ENCODE peak calls at places on chromosome 1, in eight cellular contexts. One of them, this sample, is unnamed.

GRCh38 chr1:18649713-18650370 is 19.2 kb downstream of the PAX7 start:
- DNase-seq in IMR-90: no peak
- DNase-seq in psoas muscle: no peak
- DNase-seq in ovary: no peak
- DNase-seq in pancreas: no peak
- DNase-seq in neural progenitor cell: no peak
- DNase-seq in left lung: no peak
- DNase-seq in breast epithelium: no peak
- DNase-seq in this sample: no peak

GRCh38 chr1:59409986-59410385 is 113.1 kb downstream of the FGGY start:
- DNase-seq in neural progenitor cell: no peak
- DNase-seq in psoas muscle: no peak
- DNase-seq in IMR-90: no peak
- DNase-seq in pancreas: no peak
- DNase-seq in left lung: no peak
- DNase-seq in breast epithelium: no peak
- DNase-seq in ovary: no peak
- DNase-seq in this sample: no peak

GRCh38 chr1:54600947-54601725 is 22.2 kb downstream of the FAM151A start:
- DNase-seq in breast epithelium: no peak
- DNase-seq in neural progenitor cell: no peak
- DNase-seq in pancreas: no peak
- DNase-seq in ovary: no peak
- DNase-seq in left lung: no peak
- DNase-seq in psoas muscle: no peak
- DNase-seq in IMR-90: no peak
- DNase-seq in this sample: no peak

GRCh38 chr1:72283204-72284083 is 1.1 kb upstream of the NEGR1 start:
- DNase-seq in left lung: peak; percentile 90
- DNase-seq in IMR-90: peak; percentile 67
- DNase-seq in neural progenitor cell: peak; percentile 77
- DNase-seq in pancreas: peak; percentile 39
- DNase-seq in ovary: peak; percentile 68
- DNase-seq in breast epithelium: peak; percentile 54
- DNase-seq in psoas muscle: peak; percentile 70
- DNase-seq in this sample: peak; percentile 79

GRCh38 chr1:169312084-169312954 is 55.3 kb downstream of the NME7 start:
- DNase-seq in psoas muscle: no peak
- DNase-seq in IMR-90: peak; percentile 98
- DNase-seq in left lung: no peak
- DNase-seq in breast epithelium: no peak
- DNase-seq in neural progenitor cell: no peak
- DNase-seq in pancreas: no peak
- DNase-seq in ovary: no peak
- DNase-seq in this sample: no peak

GRCh38 chr1:76018045-76018444 is 56.5 kb upstream of the ST6GALNAC3 start:
- DNase-seq in ovary: no peak
- DNase-seq in left lung: no peak
- DNase-seq in neural progenitor cell: no peak
- DNase-seq in psoas muscle: no peak
- DNase-seq in pancreas: no peak
- DNase-seq in breast epithelium: no peak
- DNase-seq in IMR-90: no peak
- DNase-seq in this sample: no peak

GRCh38 chr1:164565356-164565755 is 6.4 kb downstream of the PBX1 start:
- DNase-seq in psoas muscle: no peak
- DNase-seq in neural progenitor cell: peak; percentile 28
- DNase-seq in breast epithelium: no peak
- DNase-seq in ovary: no peak
- DNase-seq in IMR-90: no peak
- DNase-seq in left lung: no peak
- DNase-seq in pancreas: no peak
- DNase-seq in this sample: no peak

GRCh38 chr1:193434319-193434718 is 247.9 kb upstream of the B3GALT2 start:
- DNase-seq in ovary: no peak
- DNase-seq in pancreas: no peak
- DNase-seq in left lung: no peak
- DNase-seq in psoas muscle: no peak
- DNase-seq in IMR-90: peak; percentile 56
- DNase-seq in breast epithelium: no peak
- DNase-seq in neural progenitor cell: no peak
- DNase-seq in this sample: no peak

GRCh38 chr1:240344918-240345317 is 253.2 kb downstream of the FMN2 start:
- DNase-seq in left lung: no peak
- DNase-seq in ovary: no peak
- DNase-seq in breast epithelium: no peak
- DNase-seq in neural progenitor cell: no peak
- DNase-seq in IMR-90: peak; percentile 61
- DNase-seq in pancreas: no peak
- DNase-seq in psoas muscle: no peak
- DNase-seq in this sample: no peak
- H3K4me1 ChIP-seq in left lung: no peaks in the 10 kb centered on the region
- H3K4me1 ChIP-seq in ovary: no peaks in the 10 kb centered on the region
- H3K4me1 ChIP-seq in breast epithelium: no peaks in the 10 kb centered on the region
- H3K4me1 ChIP-seq in neural progenitor cell: no peaks in the 10 kb centered on the region
- H3K4me1 ChIP-seq in IMR-90: peaks cover 19% of the 10 kb centered on the region
- H3K4me1 ChIP-seq in pancreas: no peaks in the 10 kb centered on the region
- H3K4me1 ChIP-seq in psoas muscle: no peaks in the 10 kb centered on the region
- H3K4me1 ChIP-seq in this sample: no peaks in the 10 kb centered on the region

DNA sequence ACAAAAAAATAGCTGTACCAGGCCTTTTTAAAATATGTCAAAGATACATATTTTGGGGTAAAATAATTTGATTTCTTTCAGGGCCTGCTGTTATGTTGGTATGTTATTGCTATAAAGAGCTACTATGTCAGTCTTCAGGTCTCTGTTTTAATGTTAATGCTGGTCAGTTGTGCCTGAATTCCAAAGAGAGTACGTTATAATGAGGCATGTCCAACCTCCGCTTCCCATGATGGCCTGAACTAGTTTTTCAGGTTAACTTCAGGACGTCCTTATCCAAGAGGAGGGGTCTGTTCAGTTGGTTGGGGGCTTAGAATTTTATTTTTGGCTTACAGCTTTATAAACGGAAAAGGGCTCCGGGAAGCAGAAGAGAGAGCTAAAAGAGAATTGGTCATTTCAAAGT is 34.9 kb upstream of the LYPD8 start:
- DNase-seq in IMR-90: no peak
- DNase-seq in psoas muscle: no peak
- DNase-seq in left lung: no peak
- DNase-seq in breast epithelium: no peak
- DNase-seq in ovary: no peak
- DNase-seq in pancreas: no peak
- DNase-seq in neural progenitor cell: no peak
- DNase-seq in this sample: no peak
- H3K9me3 ChIP-seq in IMR-90: no peaks in the 10 kb centered on the region
- H3K9me3 ChIP-seq in psoas muscle: peaks cover 7% of the 10 kb centered on the region
- H3K9me3 ChIP-seq in left lung: peaks cover 5% of the 10 kb centered on the region
- H3K9me3 ChIP-seq in breast epithelium: no peaks in the 10 kb centered on the region
- H3K9me3 ChIP-seq in ovary: no peaks in the 10 kb centered on the region
- H3K9me3 ChIP-seq in pancreas: no peaks in the 10 kb centered on the region
- H3K9me3 ChIP-seq in neural progenitor cell: peaks cover 5% of the 10 kb centered on the region
- H3K9me3 ChIP-seq in this sample: peaks cover 17% of the 10 kb centered on the region

DNA sequence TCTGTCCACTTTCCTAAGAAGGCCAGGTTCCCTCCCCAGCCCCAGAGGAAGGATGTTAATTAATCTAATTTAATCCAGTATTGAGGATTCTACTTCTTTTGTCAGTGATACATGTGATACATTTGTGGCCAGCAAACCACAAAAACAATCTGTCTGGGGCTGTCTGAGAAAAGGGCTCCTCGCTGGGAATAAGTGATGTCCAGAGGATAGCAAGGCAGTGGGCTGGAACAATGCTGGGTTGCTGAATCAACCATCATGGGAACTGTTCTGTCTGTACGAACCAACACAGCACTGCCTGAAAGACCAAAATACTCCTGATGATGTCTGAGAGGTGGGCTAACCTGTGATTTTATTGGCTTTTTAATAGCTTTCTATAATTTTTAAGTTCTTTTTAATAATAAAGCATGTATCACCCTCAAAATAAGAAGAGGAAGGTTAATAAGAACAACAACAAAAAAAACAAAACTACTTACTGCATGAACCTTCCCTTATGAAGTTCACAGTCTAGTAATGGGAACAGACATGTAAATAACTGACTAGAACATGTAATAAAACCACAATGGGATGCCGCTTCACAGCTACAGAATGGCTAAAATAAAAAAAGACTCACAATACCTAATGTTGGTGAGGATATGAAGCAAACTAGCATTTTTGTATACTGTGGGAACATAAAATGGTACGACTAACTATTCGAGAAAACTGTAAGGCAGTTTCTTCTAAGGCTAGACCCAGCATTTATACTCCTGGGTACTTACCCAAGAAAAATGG is 11.4 kb upstream of the ADAR start:
- DNase-seq in IMR-90: no peak
- DNase-seq in ovary: no peak
- DNase-seq in pancreas: no peak
- DNase-seq in breast epithelium: no peak
- DNase-seq in neural progenitor cell: no peak
- DNase-seq in left lung: no peak
- DNase-seq in psoas muscle: no peak
- DNase-seq in this sample: no peak
- H3K27ac ChIP-seq in IMR-90: no peak overlapping the region
- H3K27ac ChIP-seq in ovary: no peak overlapping the region
- H3K27ac ChIP-seq in pancreas: no peak overlapping the region
- H3K27ac ChIP-seq in breast epithelium: no peak overlapping the region
- H3K27ac ChIP-seq in neural progenitor cell: no peak overlapping the region
- H3K27ac ChIP-seq in left lung: no peak overlapping the region
- H3K27ac ChIP-seq in psoas muscle: no peak overlapping the region
- H3K27ac ChIP-seq in this sample: no peak overlapping the region

GRCh38 chr1:41483960-41484844 is at the start of gene EDN2:
- DNase-seq in IMR-90: no peak
- DNase-seq in ovary: no peak
- DNase-seq in neural progenitor cell: peak; percentile 51
- DNase-seq in pancreas: peak; percentile 89
- DNase-seq in breast epithelium: peak; percentile 88
- DNase-seq in left lung: peak; percentile 90
- DNase-seq in psoas muscle: no peak
- DNase-seq in this sample: peak; percentile 77
- H3K4me1 ChIP-seq in IMR-90: peaks cover 39% of the 10 kb centered on the region
- H3K4me1 ChIP-seq in ovary: peaks cover 11% of the 10 kb centered on the region
- H3K4me1 ChIP-seq in neural progenitor cell: peaks cover 42% of the 10 kb centered on the region
- H3K4me1 ChIP-seq in pancreas: peaks cover 36% of the 10 kb centered on the region
- H3K4me1 ChIP-seq in breast epithelium: peaks cover 9% of the 10 kb centered on the region
- H3K4me1 ChIP-seq in left lung: peaks cover 35% of the 10 kb centered on the region
- H3K4me1 ChIP-seq in psoas muscle: peaks cover 48% of the 10 kb centered on the region
- H3K4me1 ChIP-seq in this sample: peaks cover 68% of the 10 kb centered on the region

GRCh38 chr1:2590233-2591141 is 3.9 kb downstream of the PRXL2B start:
- DNase-seq in psoas muscle: no peak
- DNase-seq in pancreas: no peak
- DNase-seq in ovary: no peak
- DNase-seq in IMR-90: no peak
- DNase-seq in neural progenitor cell: no peak
- DNase-seq in left lung: peak; percentile 78
- DNase-seq in breast epithelium: peak; percentile 48
- DNase-seq in this sample: no peak
- H3K9me3 ChIP-seq in psoas muscle: no peaks in the 10 kb centered on the region
- H3K9me3 ChIP-seq in pancreas: no peaks in the 10 kb centered on the region
- H3K9me3 ChIP-seq in ovary: no peaks in the 10 kb centered on the region
- H3K9me3 ChIP-seq in IMR-90: no peaks in the 10 kb centered on the region
- H3K9me3 ChIP-seq in neural progenitor cell: no peaks in the 10 kb centered on the region
- H3K9me3 ChIP-seq in left lung: no peaks in the 10 kb centered on the region
- H3K9me3 ChIP-seq in breast epithelium: no peaks in the 10 kb centered on the region
- H3K9me3 ChIP-seq in this sample: no peaks in the 10 kb centered on the region

GRCh38 chr1:83813571-83813970 is 185.4 kb downstream of the TTLL7 start:
- DNase-seq in ovary: no peak
- DNase-seq in neural progenitor cell: no peak
- DNase-seq in IMR-90: no peak
- DNase-seq in psoas muscle: no peak
- DNase-seq in pancreas: no peak
- DNase-seq in breast epithelium: no peak
- DNase-seq in left lung: no peak
- DNase-seq in this sample: no peak
- H3K27ac ChIP-seq in ovary: no peak overlapping the region
- H3K27ac ChIP-seq in neural progenitor cell: no peak overlapping the region
- H3K27ac ChIP-seq in IMR-90: no peak overlapping the region
- H3K27ac ChIP-seq in psoas muscle: no peak overlapping the region
- H3K27ac ChIP-seq in pancreas: no peak overlapping the region
- H3K27ac ChIP-seq in breast epithelium: no peak overlapping the region
- H3K27ac ChIP-seq in left lung: no peak overlapping the region
- H3K27ac ChIP-seq in this sample: no peak overlapping the region

GRCh38 chr1:167430134-167430848 is 88.0 kb downstream of the CD247 start:
- DNase-seq in breast epithelium: no peak
- DNase-seq in neural progenitor cell: no peak
- DNase-seq in ovary: no peak
- DNase-seq in pancreas: no peak
- DNase-seq in IMR-90: no peak
- DNase-seq in psoas muscle: no peak
- DNase-seq in left lung: no peak
- DNase-seq in this sample: no peak

GRCh38 chr1:167432780-167433179 is 85.5 kb downstream of the CD247 start:
- DNase-seq in breast epithelium: no peak
- DNase-seq in left lung: no peak
- DNase-seq in ovary: no peak
- DNase-seq in psoas muscle: no peak
- DNase-seq in neural progenitor cell: no peak
- DNase-seq in pancreas: no peak
- DNase-seq in IMR-90: no peak
- DNase-seq in this sample: no peak

GRCh38 chr1:167430849-167431242 is 87.5 kb downstream of the CD247 start:
- DNase-seq in ovary: no peak
- DNase-seq in breast epithelium: no peak
- DNase-seq in neural progenitor cell: no peak
- DNase-seq in IMR-90: no peak
- DNase-seq in left lung: no peak
- DNase-seq in psoas muscle: no peak
- DNase-seq in pancreas: no peak
- DNase-seq in this sample: no peak

GRCh38 chr1:167431261-167431908 is 86.9 kb downstream of the CD247 start:
- DNase-seq in left lung: no peak
- DNase-seq in pancreas: no peak
- DNase-seq in IMR-90: no peak
- DNase-seq in breast epithelium: no peak
- DNase-seq in psoas muscle: no peak
- DNase-seq in neural progenitor cell: peak; percentile 47
- DNase-seq in ovary: no peak
- DNase-seq in this sample: no peak

DNA sequence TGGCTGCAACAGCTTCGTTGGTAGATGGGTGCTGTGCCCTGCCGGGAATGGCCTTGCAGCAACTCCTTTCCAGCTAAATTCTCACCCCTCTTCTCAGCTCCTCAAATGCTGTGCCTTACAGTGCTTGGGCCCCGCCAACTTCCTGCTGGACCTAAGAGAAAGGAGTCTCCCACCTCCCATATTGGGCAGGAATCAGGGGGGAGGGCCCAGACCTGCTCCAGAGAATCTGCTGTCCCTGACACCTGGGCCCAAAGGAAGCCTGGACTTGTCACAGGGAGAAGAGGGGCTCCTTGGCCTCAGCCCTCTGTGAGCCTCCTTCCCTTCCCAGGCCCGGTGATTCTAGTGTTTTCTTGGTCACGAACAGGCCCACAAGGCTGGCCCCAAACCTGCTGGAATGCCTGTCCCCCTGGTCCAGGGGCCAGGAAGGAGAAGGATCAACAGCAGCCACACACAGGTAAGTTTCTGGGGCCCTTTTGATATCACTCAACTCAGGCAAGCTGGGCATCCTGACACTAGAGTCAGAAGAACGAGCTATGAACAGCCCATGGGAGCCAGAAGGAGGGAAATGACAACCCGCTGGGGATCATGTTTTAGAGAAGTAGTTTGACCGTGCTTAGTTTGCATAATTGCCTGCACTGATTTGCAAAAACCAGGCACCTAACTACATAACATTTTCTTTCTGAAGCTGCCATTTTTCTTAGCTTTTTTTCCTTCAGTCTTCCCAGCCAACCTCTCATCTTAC is 86.2 kb downstream of the CD247 start:
- DNase-seq in pancreas: no peak
- DNase-seq in IMR-90: no peak
- DNase-seq in left lung: no peak
- DNase-seq in psoas muscle: no peak
- DNase-seq in ovary: no peak
- DNase-seq in neural progenitor cell: no peak
- DNase-seq in breast epithelium: no peak
- DNase-seq in this sample: no peak
- H3K4me1 ChIP-seq in pancreas: no peaks in the 10 kb centered on the region
- H3K4me1 ChIP-seq in IMR-90: no peaks in the 10 kb centered on the region
- H3K4me1 ChIP-seq in left lung: no peaks in the 10 kb centered on the region
- H3K4me1 ChIP-seq in psoas muscle: peaks cover 11% of the 10 kb centered on the region
- H3K4me1 ChIP-seq in ovary: no peaks in the 10 kb centered on the region
- H3K4me1 ChIP-seq in neural progenitor cell: peaks cover 25% of the 10 kb centered on the region
- H3K4me1 ChIP-seq in breast epithelium: no peaks in the 10 kb centered on the region
- H3K4me1 ChIP-seq in this sample: peaks cover 27% of the 10 kb centered on the region